ENCODE peak calls at places on chromosomes 12 and 14, in ten cellular contexts. I is Karpas-422; X is Peyer's patch; A is neural progenitor cell; L is CD4-positive, CD25-positive, alpha-beta regulatory T cell; V is psoas muscle; G is PC-3; P is right cardiac atrium; N is T-helper 17 cell; U is uterus. O is an unnamed sample.
A peak's percentile ranks its signal among the peaks of the same experiment; 100 is the strongest.

GRCh38 chr14:34628681-34629135 is 1.2 kb downstream of the SNX6 start:
- DNase-seq in A (peak; percentile 2), X (peak; percentile 50), P (no peak), N (peak; percentile 12), L (peak; percentile 61), U (no peak), G (no peak), I (peak; percentile 51), V (no peak), O (no peak)

GRCh38 chr14:101593411-101594181 is 32.3 kb downstream of the DIO3 start:
- DNase-seq in G (no peak), N (no peak), L (no peak), P (no peak), A (no peak), U (no peak), I (no peak), V (no peak), X (no peak), O (peak; percentile 6)

GRCh38 chr14:60561845-60562746 is 53.1 kb downstream of the SIX6 start:
- DNase-seq in L (peak; percentile 42), X (no peak), U (peak; percentile 19), I (peak; percentile 93), A (peak; percentile 91), P (peak; percentile 65), G (peak; percentile 94), V (peak; percentile 68), N (no peak), O (peak; percentile 77)

GRCh38 chr12:111788178-111788654 is 21.5 kb downstream of the ALDH2 start:
- DNase-seq in U (no peak), L (no peak), P (peak; percentile 72), A (peak; percentile 48), X (peak; percentile 65), V (peak; percentile 82), G (peak; percentile 42), I (peak; percentile 65), N (no peak), O (no peak)

GRCh38 chr12:92968201-92968813 is 39.2 kb upstream of the EEA1 start:
- DNase-seq in P (no peak), I (no peak), X (no peak), G (peak; percentile 64), U (no peak), V (no peak), N (no peak), L (no peak), A (no peak), O (peak; percentile 22)

GRCh38 chr12:123752046-123752445 is 10.1 kb upstream of the DNAH10 start:
- DNase-seq in V (no peak), A (no peak), X (no peak), G (no peak), N (no peak), L (no peak), U (no peak), I (no peak), P (no peak), O (no peak)

GRCh38 chr12:12474931-12475485 is 87.7 kb downstream of the DUSP16 start:
- DNase-seq in I (no peak), A (no peak), V (no peak), G (no peak), N (peak; percentile 41), L (peak; percentile 95), X (peak; percentile 62), U (no peak), P (no peak), O (no peak)

GRCh38 chr14:50530794-50531193 is 1.6 kb downstream of the MAP4K5 start:
- DNase-seq in V (no peak), U (no peak), I (peak; percentile 55), N (no peak), P (no peak), A (no peak), X (no peak), G (peak; percentile 26), L (no peak), O (no peak)

GRCh38 chr12:76144253-76144564 is 59.7 kb upstream of the NAP1L1 start:
- DNase-seq in A (no peak), U (no peak), X (peak; percentile 61), I (no peak), L (no peak), P (no peak), G (peak; percentile 32), N (no peak), V (no peak), O (peak; percentile 38)

GRCh38 chr12:131829795-131830334 is 1.7 kb downstream of the MMP17 start:
- DNase-seq in U (no peak), X (no peak), A (peak; percentile 36), L (no peak), N (no peak), G (no peak), P (no peak), V (no peak), I (no peak), O (no peak)

GRCh38 chr14:57533214-57533613 is 39.6 kb upstream of the CCDC198 start:
- DNase-seq in V (no peak), N (no peak), G (peak; percentile 83), X (no peak), A (peak; percentile 61), I (peak; percentile 81), P (no peak), U (no peak), L (peak; percentile 31), O (peak; percentile 4)

GRCh38 chr14:89607453-89607852 is 190.4 kb upstream of the FOXN3 start:
- DNase-seq in V (no peak), N (no peak), X (no peak), A (no peak), G (no peak), U (no peak), I (no peak), P (no peak), L (no peak), O (peak; percentile 51)

GRCh38 chr12:115660211-115660805 is 617.2 kb downstream of the MED13L start:
- DNase-seq in U (peak; percentile 32), V (no peak), G (peak; percentile 64), I (no peak), L (no peak), A (no peak), N (no peak), P (peak; percentile 50), X (peak; percentile 76), O (peak; percentile 10)

GRCh38 chr12:80648866-80649265 is 58.6 kb upstream of the MYF6 start:
- DNase-seq in A (no peak), V (no peak), X (no peak), I (no peak), L (no peak), N (no peak), G (peak; percentile 59), P (no peak), U (no peak), O (peak; percentile 78)

GRCh38 chr14:34179723-34180122 is 228.8 kb upstream of the EGLN3 start:
- DNase-seq in U (no peak), X (no peak), A (no peak), G (peak; percentile 35), I (no peak), N (no peak), L (no peak), V (no peak), P (no peak), O (no peak)

GRCh38 chr12:104596128-104596799 is 139.5 kb downstream of the CHST11 start:
- DNase-seq in L (no peak), A (no peak), U (peak; percentile 87), N (no peak), X (peak; percentile 28), G (no peak), I (no peak), P (peak; percentile 64), V (no peak), O (peak; percentile 92)

GRCh38 chr14:59176764-59177163 is 11.7 kb upstream of the DAAM1 start:
- DNase-seq in L (no peak), P (no peak), V (no peak), G (no peak), A (no peak), N (no peak), X (no peak), I (no peak), U (no peak), O (peak; percentile 6)

GRCh38 chr12:132700212-132700913 is 10.3 kb upstream of the PGAM5 start:
- DNase-seq in I (no peak), A (no peak), V (no peak), P (no peak), U (no peak), L (no peak), X (no peak), N (no peak), G (peak; percentile 96), O (peak; percentile 40)

DNA sequence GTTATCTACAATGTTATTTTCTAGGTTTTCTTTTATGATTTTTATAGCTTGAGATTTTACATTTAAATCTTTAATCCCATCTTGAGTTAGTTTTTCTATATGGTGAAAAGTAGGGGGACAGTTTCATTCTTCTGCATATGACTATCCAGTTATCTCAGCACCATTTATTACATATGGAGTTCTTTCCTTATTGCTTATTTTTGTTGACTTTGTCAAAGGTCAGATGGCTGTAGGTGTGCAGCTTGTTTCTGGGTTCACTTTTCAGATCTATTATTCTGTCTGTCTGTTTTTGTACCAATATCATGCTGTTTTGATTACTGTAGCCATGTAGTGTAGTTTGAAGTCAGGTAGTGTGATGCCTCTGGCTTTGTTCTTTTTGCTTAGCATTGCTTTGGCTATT is 477.3 kb downstream of the TMEM117 start:
- DNase-seq in G (no peak), A (no peak), P (no peak), I (no peak), X (no peak), U (no peak), L (no peak), N (no peak), V (no peak), O (no peak)
- H3K9me3 ChIP-seq in G (no peaks in the 10 kb centered on the region), A (no peaks in the 10 kb centered on the region), P (no peaks in the 10 kb centered on the region), I (no peaks in the 10 kb centered on the region), X (no peaks in the 10 kb centered on the region), U (no peaks in the 10 kb centered on the region), L (no peaks in the 10 kb centered on the region), N (no peaks in the 10 kb centered on the region), V (peaks cover 16% of the 10 kb centered on the region), O (no peaks in the 10 kb centered on the region)

GRCh38 chr12:28963554-28963953 is 185.5 kb upstream of the FAR2 start:
- DNase-seq in U (no peak), L (peak; percentile 2), V (no peak), X (no peak), G (peak; percentile 95), P (no peak), A (peak; percentile 14), I (peak; percentile 53), N (no peak), O (peak; percentile 63)
- H3K9me3 ChIP-seq in U (no peaks in the 10 kb centered on the region), L (no peaks in the 10 kb centered on the region), V (no peaks in the 10 kb centered on the region), X (no peaks in the 10 kb centered on the region), G (no peaks in the 10 kb centered on the region), P (no peaks in the 10 kb centered on the region), A (no peaks in the 10 kb centered on the region), I (no peaks in the 10 kb centered on the region), N (no peaks in the 10 kb centered on the region), O (no peaks in the 10 kb centered on the region)

DNA sequence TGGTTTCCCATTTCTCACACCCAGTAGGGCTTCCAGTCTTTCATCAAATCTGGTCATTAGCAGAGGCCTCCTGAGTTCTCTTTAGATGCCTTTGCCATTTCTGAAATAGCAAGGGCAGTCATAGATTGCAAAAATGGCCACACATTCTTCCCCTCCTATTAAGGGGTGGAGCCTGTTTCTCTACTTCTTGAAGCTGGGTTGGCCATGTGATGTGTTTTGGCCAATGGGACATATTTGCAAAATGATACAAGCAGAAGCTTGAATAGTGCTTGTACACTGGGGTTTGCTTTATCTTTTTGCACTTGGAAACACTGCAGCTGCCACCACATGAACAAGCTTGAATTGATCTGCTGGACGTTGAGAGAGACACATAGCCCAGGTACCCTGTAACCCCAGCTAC is 109.3 kb downstream of the VRK1 start:
- DNase-seq in P (no peak), A (no peak), X (no peak), N (no peak), I (peak; percentile 49), U (no peak), L (no peak), G (no peak), V (no peak), O (no peak)
- H3K9me3 ChIP-seq in P (peaks cover 4% of the 10 kb centered on the region), A (no peaks in the 10 kb centered on the region), X (no peaks in the 10 kb centered on the region), N (no peaks in the 10 kb centered on the region), I (peaks cover 6% of the 10 kb centered on the region), U (no peaks in the 10 kb centered on the region), L (peaks cover 6% of the 10 kb centered on the region), G (no peaks in the 10 kb centered on the region), V (peaks cover 7% of the 10 kb centered on the region), O (no peaks in the 10 kb centered on the region)

GRCh38 chr14:19729359-19729758 is 14.0 kb upstream of the OR4Q3 start:
- DNase-seq in P (no peak), G (no peak), A (no peak), N (no peak), V (no peak), I (no peak), L (no peak), U (no peak), X (no peak), O (no peak)
- H3K9me3 ChIP-seq in P (no peaks in the 10 kb centered on the region), G (peaks cover 29% of the 10 kb centered on the region), A (peaks cover 78% of the 10 kb centered on the region), N (no peaks in the 10 kb centered on the region), V (peaks cover 7% of the 10 kb centered on the region), I (peaks cover 68% of the 10 kb centered on the region), L (peaks cover 5% of the 10 kb centered on the region), U (no peaks in the 10 kb centered on the region), X (no peaks in the 10 kb centered on the region), O (no peaks in the 10 kb centered on the region)